ENCODE peak calls at places on chromosomes 4 and X, in ten cellular contexts. N is activated B cell treated with CpG ODN at 0.5 μM for 24 hours, Z is fibroblast of the aortic adventitia, L is IMR-90, U is foreskin fibroblast, P is mucosa of descending colon, A is heart right ventricle, V is GM13977, F is mammary epithelial cell, E is fibroblast of lung. S is an unnamed sample.

GRCh38 chr4:83219991-83220360 is 64.6 kb downstream of the COQ2 start:
- DNase-seq in N (no peak), Z (no peak), L (no peak), U (peak), P (no peak), A (no peak), V (no peak), F (no peak), E (no peak), S (no peak)

GRCh38 chr4:153873741-153874140 is 84.9 kb upstream of the SFRP2 start:
- DNase-seq in N (no peak), Z (no peak), L (no peak), U (no peak), P (no peak), A (no peak), V (no peak), F (no peak), E (no peak), S (no peak)

GRCh38 chrX:108447303-108447702 is 7.7 kb downstream of the COL4A5 start:
- DNase-seq in N (no peak), Z (peak), L (peak), U (peak), P (no peak), A (no peak), V (no peak), F (peak), E (peak), S (no peak)

GRCh38 chr4:38313999-38314561 is 349.9 kb upstream of the KLF3 start:
- DNase-seq in N (no peak), Z (peak), L (peak), U (peak), P (peak), A (no peak), V (no peak), F (peak), E (peak), S (no peak)

GRCh38 chr4:13534344-13535063 is 9.8 kb downstream of the NKX3-2 start:
- DNase-seq in N (no peak), Z (no peak), L (no peak), U (peak), P (no peak), A (no peak), V (peak), F (no peak), E (no peak), S (peak)

GRCh38 chr4:182257503-182257902 is 14.3 kb downstream of the TENM3 start:
- DNase-seq in N (no peak), Z (no peak), L (no peak), U (no peak), P (no peak), A (no peak), V (no peak), F (no peak), E (no peak), S (no peak)

GRCh38 chrX:54043696-54044125 is 562 bp downstream of the PHF8 start:
- DNase-seq in N (peak), Z (peak), L (peak), U (peak), P (peak), A (peak), V (peak), F (peak), E (no peak), S (no peak)

GRCh38 chrX:121479406-121479805 is 432.0 kb downstream of the GLUD2 start:
- DNase-seq in N (no peak), Z (no peak), L (no peak), U (peak), P (no peak), A (no peak), V (no peak), F (no peak), E (no peak), S (no peak)

GRCh38 chr4:37767546-37767945 is 58.9 kb upstream of the PGM2 start:
- DNase-seq in N (no peak), Z (peak), L (peak), U (peak), P (peak), A (peak), V (no peak), F (peak), E (peak), S (peak)

GRCh38 chr4:4860803-4861591 is 1.5 kb downstream of the MSX1 start:
- DNase-seq in N (no peak), Z (peak), L (peak), U (peak), P (no peak), A (peak), V (peak), F (no peak), E (no peak), S (no peak)

GRCh38 chr4:76153356-76153755 is 5.2 kb upstream of the NUP54 start:
- DNase-seq in N (no peak), Z (no peak), L (no peak), U (no peak), P (no peak), A (no peak), V (no peak), F (no peak), E (no peak), S (no peak)

GRCh38 chr4:182093947-182094346 is 149.3 kb upstream of the TENM3 start:
- DNase-seq in N (no peak), Z (no peak), L (no peak), U (no peak), P (no peak), A (no peak), V (no peak), F (no peak), E (no peak), S (no peak)

GRCh38 chr4:73067971-73068394 is 1.5 kb downstream of the COX18 start:
- DNase-seq in N (no peak), Z (no peak), L (peak), U (peak), P (no peak), A (no peak), V (no peak), F (no peak), E (peak), S (no peak)

GRCh38 chrX:123454712-123455431 is 270.8 kb downstream of the GRIA3 start:
- DNase-seq in N (no peak), Z (peak), L (no peak), U (no peak), P (no peak), A (no peak), V (no peak), F (no peak), E (no peak), S (no peak)

GRCh38 chrX:125131146-125131545 is 188.5 kb upstream of the TEX13C start:
- DNase-seq in N (no peak), Z (no peak), L (no peak), U (no peak), P (no peak), A (no peak), V (no peak), F (peak), E (no peak), S (no peak)

DNA sequence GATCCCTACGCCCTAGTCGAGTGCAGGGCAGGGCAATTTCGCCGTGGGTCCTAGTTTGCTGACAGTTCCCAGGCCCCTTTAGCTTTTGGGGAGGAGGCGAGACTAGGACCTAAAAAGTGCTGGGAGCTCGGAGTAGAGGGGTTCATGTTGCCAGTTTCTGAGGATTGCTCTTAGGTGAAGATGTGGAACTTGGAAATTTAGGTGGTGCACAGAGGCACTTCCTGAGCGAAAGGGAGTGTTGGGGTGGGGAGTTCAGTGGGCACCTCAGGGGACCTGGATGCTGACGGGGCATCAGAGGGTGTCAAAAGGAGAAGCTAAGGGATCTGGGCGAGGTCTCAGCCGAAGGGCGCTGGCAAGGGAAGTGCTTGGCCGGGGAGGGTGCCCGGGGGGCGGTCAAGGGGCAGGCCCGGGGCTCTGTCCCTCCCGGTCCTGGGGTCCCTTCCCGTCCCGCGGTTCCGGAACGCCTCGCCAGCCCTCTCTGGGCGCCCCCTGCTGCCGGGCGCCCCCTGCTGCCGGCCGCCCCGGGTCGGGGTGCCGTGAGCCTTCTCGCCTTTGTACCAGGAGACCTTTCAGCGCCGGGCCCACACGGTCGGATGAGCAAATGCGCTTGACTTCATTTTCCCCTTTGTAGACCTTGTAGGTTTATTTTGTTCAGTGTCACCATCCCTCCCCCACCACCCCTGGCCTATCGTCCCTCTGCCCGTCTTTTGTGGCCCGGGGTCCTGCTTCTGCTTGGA is 3.0 kb upstream of the PHOX2B start:
- DNase-seq in N (no peak), Z (no peak), L (no peak), U (no peak), P (no peak), A (no peak), V (peak), F (no peak), E (no peak), S (no peak)
- TF ChIP-seq CTCF in N (no peak), Z (no peak), L (peak), U (peak), P (no peak), A (no peak), V (peak), F (peak), E (no peak), S (no peak)

DNA sequence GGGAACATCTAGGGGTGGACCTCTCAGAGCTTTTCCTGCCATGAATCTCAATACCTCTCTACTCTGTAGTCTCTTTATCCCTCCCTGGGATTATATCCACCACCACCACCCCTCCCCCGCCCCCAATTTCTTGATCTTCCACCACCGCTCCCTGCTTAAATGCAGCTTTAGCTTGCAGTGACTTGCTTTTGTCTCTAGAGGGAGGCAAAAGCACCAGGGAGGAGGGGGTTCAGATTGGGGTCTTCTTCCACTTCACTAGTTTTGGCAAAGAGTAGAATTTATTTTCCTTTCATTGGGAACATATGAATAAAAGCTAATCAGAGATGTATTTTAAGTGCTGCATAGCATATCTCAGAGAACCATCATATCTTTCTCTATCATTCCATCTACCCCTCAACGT is 5.5 kb downstream of the ARHGAP36 start:
- DNase-seq in N (no peak), Z (no peak), L (no peak), U (no peak), P (no peak), A (no peak), V (no peak), F (no peak), E (no peak), S (no peak)
- TF ChIP-seq CTCF in N (no peak), Z (no peak), L (no peak), U (no peak), P (no peak), A (no peak), V (peak), F (no peak), E (no peak), S (no peak)

GRCh38 chr4:702618-703048 is 3.0 kb upstream of the PCGF3 start:
- DNase-seq in N (no peak), Z (no peak), L (no peak), U (no peak), P (no peak), A (no peak), V (no peak), F (no peak), E (no peak), S (no peak)

GRCh38 chr4:704198-704891 is 1.3 kb upstream of the PCGF3 start:
- DNase-seq in N (no peak), Z (no peak), L (no peak), U (no peak), P (no peak), A (no peak), V (no peak), F (no peak), E (no peak), S (no peak)

GRCh38 chr4:699816-700580 is 5.6 kb upstream of the PCGF3 start:
- DNase-seq in N (no peak), Z (no peak), L (no peak), U (no peak), P (no peak), A (no peak), V (no peak), F (no peak), E (no peak), S (no peak)

GRCh38 chr4:703336-704197 is 2.1 kb upstream of the PCGF3 start:
- DNase-seq in N (no peak), Z (no peak), L (no peak), U (no peak), P (no peak), A (no peak), V (no peak), F (no peak), E (no peak), S (no peak)

GRCh38 chr4:700587-701264 is 4.9 kb upstream of the PCGF3 start:
- DNase-seq in N (no peak), Z (no peak), L (no peak), U (no peak), P (no peak), A (no peak), V (no peak), F (no peak), E (no peak), S (no peak)
- TF ChIP-seq CTCF in N (no peak), Z (no peak), L (no peak), U (no peak), P (no peak), A (no peak), V (no peak), F (no peak), E (no peak), S (no peak)

GRCh38 chrX:3811331-3812311 is 98.2 kb upstream of the PRKX start:
- DNase-seq in N (no peak), Z (peak), L (peak), U (no peak), P (no peak), A (no peak), V (peak), F (peak), E (peak), S (no peak)
- TF ChIP-seq CTCF in N (no peak), Z (peak), L (peak), U (peak), P (no peak), A (no peak), V (peak), F (peak), E (peak), S (peak)

GRCh38 chr4:140568507-140569306 is at the start of gene UCP1:
- DNase-seq in N (peak), Z (no peak), L (no peak), U (peak), P (peak), A (peak), V (no peak), F (no peak), E (no peak), S (peak)
- TF ChIP-seq CTCF in N (no peak), Z (no peak), L (no peak), U (no peak), P (no peak), A (no peak), V (no peak), F (no peak), E (no peak), S (no peak)

DNA sequence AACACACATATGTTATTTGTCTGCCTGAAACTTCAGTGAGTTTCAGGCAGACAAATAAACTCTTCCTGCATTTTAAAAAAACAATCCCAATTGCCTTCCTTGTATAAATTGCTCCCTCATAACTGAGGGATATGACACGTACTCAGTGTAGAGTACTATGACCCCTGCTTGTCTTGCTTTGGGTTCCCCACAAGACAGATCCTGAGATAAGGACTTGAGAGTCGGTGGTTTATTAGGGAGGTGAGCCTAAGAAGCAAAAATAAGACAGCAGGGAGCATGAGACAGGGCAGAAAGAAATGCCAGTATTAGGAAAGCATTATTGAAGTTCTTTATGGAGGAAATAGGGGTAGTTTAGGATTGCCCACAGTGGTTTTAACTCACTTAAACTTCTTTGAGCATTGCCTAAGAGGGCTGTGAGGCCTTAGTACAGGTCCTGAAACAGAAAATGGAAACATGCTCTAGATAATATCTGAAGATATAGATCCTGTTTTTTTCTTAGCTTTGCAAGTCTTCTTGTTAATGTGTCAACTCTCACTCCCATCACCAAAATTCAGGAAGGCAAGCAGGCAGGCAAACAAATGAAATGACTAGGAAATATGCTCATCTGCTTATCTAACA is 33.7 kb downstream of the RTL3 start:
- DNase-seq in N (no peak), Z (no peak), L (no peak), U (no peak), P (no peak), A (no peak), V (no peak), F (no peak), E (no peak), S (no peak)
- TF ChIP-seq CTCF in N (no peak), Z (no peak), L (no peak), U (no peak), P (no peak), A (no peak), V (no peak), F (no peak), E (no peak), S (no peak)

DNA sequence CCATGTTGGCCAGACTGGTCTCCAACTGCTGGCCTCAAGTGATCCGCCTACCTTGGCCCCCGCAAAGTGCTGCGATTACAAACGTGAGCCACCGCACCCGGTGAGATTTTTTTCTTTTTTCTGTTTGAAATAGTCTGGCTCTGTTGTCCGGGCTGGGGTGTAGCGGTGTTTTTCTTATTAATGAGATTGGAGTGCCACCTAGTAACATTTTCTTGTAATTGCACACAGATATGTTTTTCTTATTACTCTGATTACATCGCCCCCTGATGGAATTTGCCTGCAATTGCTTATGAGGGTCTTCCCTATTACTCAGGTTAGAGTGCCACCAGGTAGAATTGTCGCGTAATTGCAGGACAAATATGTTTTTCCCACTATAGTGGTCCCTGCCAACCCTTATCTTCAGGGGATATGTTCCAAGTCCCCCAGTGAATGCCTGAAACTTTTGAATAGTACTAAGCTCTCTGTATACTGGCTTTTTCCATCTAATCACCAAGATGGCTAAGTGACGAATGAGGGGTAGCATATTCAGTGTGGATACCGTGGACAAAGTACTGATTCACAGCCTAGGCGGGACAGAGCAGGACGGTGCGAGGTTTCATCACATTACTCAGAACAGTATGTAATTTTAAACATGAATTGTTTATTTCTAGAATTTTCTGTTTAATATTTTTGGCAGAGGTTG is 8.6 kb upstream of the PDHA1 start:
- DNase-seq in N (no peak), Z (no peak), L (peak), U (peak), P (no peak), A (no peak), V (peak), F (peak), E (peak), S (no peak)
- TF ChIP-seq CTCF in N (no peak), Z (peak), L (peak), U (peak), P (no peak), A (no peak), V (peak), F (peak), E (peak), S (peak)

GRCh38 chrX:150926791-150927190 is 28.3 kb upstream of the CD99L2 start:
- DNase-seq in N (no peak), Z (no peak), L (no peak), U (no peak), P (no peak), A (no peak), V (no peak), F (no peak), E (no peak), S (no peak)
- TF ChIP-seq CTCF in N (no peak), Z (no peak), L (no peak), U (no peak), P (no peak), A (no peak), V (no peak), F (no peak), E (no peak), S (no peak)

DNA sequence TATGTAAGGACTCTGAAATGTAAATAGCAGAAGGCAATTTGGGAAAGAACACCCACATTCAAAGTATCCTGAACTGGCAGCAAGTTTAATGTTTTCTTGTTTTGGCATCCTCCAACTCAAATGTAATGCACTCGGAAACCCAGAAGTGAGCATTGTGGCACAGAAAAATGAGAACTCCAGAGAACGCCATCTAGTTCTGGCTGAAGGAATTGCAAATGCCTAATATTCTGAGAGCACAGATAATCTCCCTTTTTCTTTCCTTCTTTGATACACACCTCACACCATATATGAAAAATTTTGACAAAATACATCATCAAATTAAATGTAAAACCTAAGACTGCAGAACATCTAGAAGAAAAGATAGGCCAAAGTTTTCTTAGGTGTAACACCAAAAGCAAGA is 52.1 kb downstream of the PWWP3B start:
- DNase-seq in N (no peak), Z (no peak), L (no peak), U (peak), P (no peak), A (no peak), V (no peak), F (no peak), E (no peak), S (no peak)
- TF ChIP-seq CTCF in N (no peak), Z (peak), L (no peak), U (no peak), P (no peak), A (peak), V (peak), F (peak), E (no peak), S (no peak)

GRCh38 chr4:3785292-3785565 is 19.0 kb downstream of the ADRA2C start:
- DNase-seq in N (no peak), Z (no peak), L (no peak), U (no peak), P (no peak), A (no peak), V (no peak), F (no peak), E (no peak), S (no peak)

GRCh38 chr4:3781193-3781886 is 15.2 kb downstream of the ADRA2C start:
- DNase-seq in N (no peak), Z (no peak), L (no peak), U (no peak), P (no peak), A (no peak), V (no peak), F (no peak), E (no peak), S (no peak)

GRCh38 chr4:3784469-3785291 is 18.5 kb downstream of the ADRA2C start:
- DNase-seq in N (no peak), Z (no peak), L (no peak), U (no peak), P (no peak), A (no peak), V (no peak), F (peak), E (no peak), S (no peak)

GRCh38 chr4:3781997-3782930 is 16.1 kb downstream of the ADRA2C start:
- DNase-seq in N (no peak), Z (no peak), L (no peak), U (no peak), P (no peak), A (no peak), V (no peak), F (no peak), E (no peak), S (no peak)

GRCh38 chr4:3783691-3784306 is 17.6 kb downstream of the ADRA2C start:
- DNase-seq in N (no peak), Z (no peak), L (no peak), U (no peak), P (no peak), A (no peak), V (no peak), F (no peak), E (no peak), S (peak)
- TF ChIP-seq CTCF in N (no peak), Z (peak), L (peak), U (peak), P (no peak), A (peak), V (peak), F (peak), E (peak), S (no peak)

S was measured in mesothelial cell of epicardium.